ENCODE peak calls at places on chromosomes 12 and 14, in nine cellular contexts. One of them, this sample, is unnamed.

GRCh38 chr12:53798575-53798974 is 46.8 kb upstream of the CISTR start:
- DNase-seq in left lung: no peak
- DNase-seq in pancreas: no peak
- DNase-seq in cardiac muscle cell: no peak
- DNase-seq in heart left ventricle: no peak
- DNase-seq in HCT116: peak; percentile 47
- DNase-seq in Panc1: no peak
- DNase-seq in OCI-LY7: no peak
- DNase-seq in DND-41: no peak
- DNase-seq in this sample: no peak

GRCh38 chr14:53875337-53875897 is 81.2 kb downstream of the BMP4 start:
- DNase-seq in left lung: no peak
- DNase-seq in cardiac muscle cell: no peak
- DNase-seq in pancreas: no peak
- DNase-seq in Panc1: no peak
- DNase-seq in HCT116: no peak
- DNase-seq in DND-41: no peak
- DNase-seq in heart left ventricle: no peak
- DNase-seq in OCI-LY7: no peak
- DNase-seq in this sample: no peak

GRCh38 chr14:59268011-59268410 is 79.5 kb downstream of the DAAM1 start:
- DNase-seq in OCI-LY7: no peak
- DNase-seq in left lung: no peak
- DNase-seq in HCT116: no peak
- DNase-seq in Panc1: no peak
- DNase-seq in heart left ventricle: no peak
- DNase-seq in pancreas: no peak
- DNase-seq in DND-41: no peak
- DNase-seq in cardiac muscle cell: no peak
- DNase-seq in this sample: no peak

GRCh38 chr14:57390806-57391562 is 598 bp downstream of the NAA30 start:
- DNase-seq in left lung: peak; percentile 89
- DNase-seq in pancreas: peak; percentile 49
- DNase-seq in OCI-LY7: peak; percentile 52
- DNase-seq in DND-41: peak; percentile 45
- DNase-seq in Panc1: no peak
- DNase-seq in heart left ventricle: peak; percentile 71
- DNase-seq in HCT116: no peak
- DNase-seq in cardiac muscle cell: peak; percentile 58
- DNase-seq in this sample: no peak

GRCh38 chr14:95507174-95507573 is 9.3 kb downstream of the SYNE3 start:
- DNase-seq in cardiac muscle cell: no peak
- DNase-seq in pancreas: peak; percentile 64
- DNase-seq in heart left ventricle: peak; percentile 69
- DNase-seq in DND-41: no peak
- DNase-seq in OCI-LY7: no peak
- DNase-seq in Panc1: no peak
- DNase-seq in left lung: peak; percentile 80
- DNase-seq in HCT116: no peak
- DNase-seq in this sample: peak; percentile 81

GRCh38 chr12:55720894-55721444 is 776 bp downstream of the RDH5 start:
- DNase-seq in DND-41: no peak
- DNase-seq in Panc1: peak; percentile 78
- DNase-seq in cardiac muscle cell: no peak
- DNase-seq in left lung: peak; percentile 89
- DNase-seq in HCT116: peak; percentile 66
- DNase-seq in pancreas: peak; percentile 84
- DNase-seq in heart left ventricle: peak; percentile 78
- DNase-seq in OCI-LY7: no peak
- DNase-seq in this sample: peak; percentile 69

GRCh38 chr12:64404470-64405446 is 566 bp downstream of the XPOT start:
- DNase-seq in heart left ventricle: no peak
- DNase-seq in left lung: peak; percentile 89
- DNase-seq in HCT116: no peak
- DNase-seq in DND-41: peak; percentile 88
- DNase-seq in OCI-LY7: peak; percentile 82
- DNase-seq in pancreas: peak; percentile 88
- DNase-seq in Panc1: no peak
- DNase-seq in cardiac muscle cell: peak; percentile 57
- DNase-seq in this sample: peak; percentile 65

GRCh38 chr12:124170756-124171155 is 124.1 kb upstream of the RFLNA start:
- DNase-seq in OCI-LY7: no peak
- DNase-seq in pancreas: no peak
- DNase-seq in cardiac muscle cell: no peak
- DNase-seq in Panc1: no peak
- DNase-seq in left lung: no peak
- DNase-seq in HCT116: no peak
- DNase-seq in DND-41: no peak
- DNase-seq in heart left ventricle: no peak
- DNase-seq in this sample: no peak

GRCh38 chr12:118357327-118358007 is 15.2 kb downstream of the TAOK3 start:
- DNase-seq in Panc1: no peak
- DNase-seq in cardiac muscle cell: no peak
- DNase-seq in pancreas: peak; percentile 26
- DNase-seq in left lung: no peak
- DNase-seq in HCT116: peak; percentile 63
- DNase-seq in DND-41: peak; percentile 74
- DNase-seq in OCI-LY7: peak; percentile 80
- DNase-seq in heart left ventricle: no peak
- DNase-seq in this sample: no peak

GRCh38 chr12:227286-227915 is 13.4 kb upstream of the SLC6A12 start:
- DNase-seq in pancreas: no peak
- DNase-seq in OCI-LY7: no peak
- DNase-seq in cardiac muscle cell: no peak
- DNase-seq in Panc1: no peak
- DNase-seq in left lung: no peak
- DNase-seq in DND-41: no peak
- DNase-seq in HCT116: no peak
- DNase-seq in heart left ventricle: no peak
- DNase-seq in this sample: no peak

GRCh38 chr14:65354131-65354530 is 58.4 kb upstream of the FUT8 start:
- DNase-seq in HCT116: no peak
- DNase-seq in cardiac muscle cell: no peak
- DNase-seq in pancreas: no peak
- DNase-seq in left lung: no peak
- DNase-seq in Panc1: no peak
- DNase-seq in heart left ventricle: no peak
- DNase-seq in OCI-LY7: no peak
- DNase-seq in DND-41: no peak
- DNase-seq in this sample: no peak

GRCh38 chr12:1635656-1636055 is 6.6 kb downstream of the WNT5B start:
- DNase-seq in cardiac muscle cell: no peak
- DNase-seq in heart left ventricle: no peak
- DNase-seq in left lung: no peak
- DNase-seq in OCI-LY7: no peak
- DNase-seq in DND-41: no peak
- DNase-seq in HCT116: no peak
- DNase-seq in Panc1: no peak
- DNase-seq in pancreas: no peak
- DNase-seq in this sample: no peak

GRCh38 chr12:1634590-1635191 is 5.7 kb downstream of the WNT5B start:
- DNase-seq in left lung: peak; percentile 93
- DNase-seq in OCI-LY7: peak; percentile 64
- DNase-seq in Panc1: peak; percentile 15
- DNase-seq in heart left ventricle: peak; percentile 91
- DNase-seq in pancreas: peak; percentile 84
- DNase-seq in cardiac muscle cell: peak; percentile 74
- DNase-seq in HCT116: peak; percentile 63
- DNase-seq in DND-41: peak; percentile 71
- DNase-seq in this sample: peak; percentile 47

GRCh38 chr12:1634149-1634548 is 5.1 kb downstream of the WNT5B start:
- DNase-seq in cardiac muscle cell: no peak
- DNase-seq in HCT116: no peak
- DNase-seq in OCI-LY7: no peak
- DNase-seq in Panc1: no peak
- DNase-seq in pancreas: no peak
- DNase-seq in DND-41: no peak
- DNase-seq in heart left ventricle: no peak
- DNase-seq in left lung: no peak
- DNase-seq in this sample: no peak

GRCh38 chr12:1632702-1633101 is 3.7 kb downstream of the WNT5B start:
- DNase-seq in DND-41: no peak
- DNase-seq in pancreas: no peak
- DNase-seq in HCT116: no peak
- DNase-seq in left lung: no peak
- DNase-seq in Panc1: no peak
- DNase-seq in OCI-LY7: no peak
- DNase-seq in cardiac muscle cell: no peak
- DNase-seq in heart left ventricle: peak; percentile 58
- DNase-seq in this sample: no peak

GRCh38 chr12:1633459-1633858 is 4.4 kb downstream of the WNT5B start:
- DNase-seq in cardiac muscle cell: no peak
- DNase-seq in DND-41: no peak
- DNase-seq in left lung: no peak
- DNase-seq in HCT116: no peak
- DNase-seq in OCI-LY7: no peak
- DNase-seq in Panc1: no peak
- DNase-seq in heart left ventricle: no peak
- DNase-seq in pancreas: no peak
- DNase-seq in this sample: no peak
- H3K27ac ChIP-seq in cardiac muscle cell: no peak overlapping the region
- H3K27ac ChIP-seq in DND-41: no peak overlapping the region
- H3K27ac ChIP-seq in left lung: no peak overlapping the region
- H3K27ac ChIP-seq in HCT116: no peak overlapping the region
- H3K27ac ChIP-seq in OCI-LY7: no peak overlapping the region
- H3K27ac ChIP-seq in Panc1: no peak overlapping the region
- H3K27ac ChIP-seq in heart left ventricle: no peak overlapping the region
- H3K27ac ChIP-seq in pancreas: no peak overlapping the region
- H3K27ac ChIP-seq in this sample: no peak overlapping the region

DNA sequence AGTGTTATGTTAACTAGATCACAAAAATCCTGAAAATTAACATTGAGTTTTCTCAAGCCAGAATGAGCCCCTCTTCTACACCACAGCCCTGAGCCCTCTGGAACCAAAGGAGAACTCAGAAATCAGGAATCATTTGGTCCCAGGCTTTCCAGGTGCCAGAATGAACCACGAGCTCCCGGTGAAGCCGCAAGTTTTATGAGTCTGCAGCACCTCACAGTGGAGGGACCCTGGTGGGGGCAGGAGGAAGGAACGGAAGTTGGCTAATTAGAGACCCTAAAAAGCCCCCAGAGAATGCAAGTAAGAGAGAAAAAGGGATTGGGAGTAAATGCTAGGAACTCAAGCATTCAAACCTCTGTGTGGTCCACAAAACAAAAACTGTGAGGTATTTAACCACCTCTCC is 52.9 kb upstream of the BCL2L14 start:
- DNase-seq in heart left ventricle: no peak
- DNase-seq in OCI-LY7: no peak
- DNase-seq in HCT116: no peak
- DNase-seq in pancreas: no peak
- DNase-seq in DND-41: no peak
- DNase-seq in cardiac muscle cell: peak; percentile 42
- DNase-seq in left lung: no peak
- DNase-seq in Panc1: no peak
- DNase-seq in this sample: no peak
- TF ChIP-seq CTCF in heart left ventricle: peak; percentile 43
- TF ChIP-seq CTCF in OCI-LY7: peak; percentile 59
- TF ChIP-seq CTCF in HCT116: peak; percentile 27
- TF ChIP-seq CTCF in pancreas: no peak
- TF ChIP-seq CTCF in DND-41: peak; percentile 63
- TF ChIP-seq CTCF in cardiac muscle cell: peak; percentile 39
- TF ChIP-seq CTCF in left lung: no peak
- TF ChIP-seq CTCF in Panc1: peak; percentile 18
- TF ChIP-seq CTCF in this sample: peak; percentile 25

DNA sequence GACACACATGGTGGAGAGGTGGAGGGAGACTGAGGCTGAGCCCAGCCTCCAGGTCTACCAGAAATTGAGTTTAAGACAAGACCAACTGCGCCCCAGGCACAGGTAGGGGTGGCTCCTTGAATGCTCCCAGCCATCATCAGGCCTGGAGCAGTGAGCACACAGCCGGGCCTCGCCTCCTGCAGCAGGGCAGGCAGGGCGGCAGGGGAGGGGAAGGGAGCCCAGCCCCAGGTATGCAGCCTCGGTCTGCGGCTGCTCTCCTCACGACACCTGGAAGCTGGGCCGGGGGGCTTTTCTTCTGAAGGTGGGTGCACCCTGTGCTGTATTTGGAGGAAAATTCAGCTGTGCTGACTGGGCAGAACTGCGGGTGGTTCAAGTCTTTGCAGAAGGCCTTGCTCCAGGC is 29.5 kb upstream of the TDRD9 start:
- DNase-seq in DND-41: no peak
- DNase-seq in OCI-LY7: no peak
- DNase-seq in cardiac muscle cell: no peak
- DNase-seq in HCT116: no peak
- DNase-seq in heart left ventricle: no peak
- DNase-seq in left lung: peak; percentile 76
- DNase-seq in Panc1: no peak
- DNase-seq in pancreas: no peak
- DNase-seq in this sample: no peak
- H3K4me1 ChIP-seq in DND-41: no peaks in the 10 kb centered on the region
- H3K4me1 ChIP-seq in OCI-LY7: peaks cover 11% of the 10 kb centered on the region
- H3K4me1 ChIP-seq in cardiac muscle cell: no peaks in the 10 kb centered on the region
- H3K4me1 ChIP-seq in HCT116: peaks cover 8% of the 10 kb centered on the region
- H3K4me1 ChIP-seq in heart left ventricle: no peaks in the 10 kb centered on the region
- H3K4me1 ChIP-seq in left lung: peaks cover 2% of the 10 kb centered on the region
- H3K4me1 ChIP-seq in Panc1: no peaks in the 10 kb centered on the region
- H3K4me1 ChIP-seq in pancreas: peaks cover 24% of the 10 kb centered on the region
- H3K4me1 ChIP-seq in this sample: no peaks in the 10 kb centered on the region

DNA sequence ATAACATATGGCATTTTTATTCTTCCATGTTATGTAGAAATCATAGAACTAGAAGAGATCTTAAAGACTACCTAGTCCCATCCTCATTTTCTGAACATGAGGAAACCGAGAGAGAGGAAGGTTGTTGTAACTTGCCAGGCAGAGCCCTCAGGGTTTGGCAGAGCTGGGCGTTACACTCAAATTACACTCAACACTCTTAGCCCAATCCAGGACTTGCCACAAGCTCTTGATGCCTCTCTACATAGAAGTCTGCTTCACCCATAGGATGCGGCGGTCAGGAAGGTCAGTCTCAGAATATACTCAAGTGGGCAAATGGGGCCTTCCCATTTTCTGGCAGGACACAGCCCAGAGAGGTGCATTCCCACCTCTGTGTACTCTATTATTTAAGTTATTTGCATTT is 208.1 kb downstream of the ZFP36L1 start:
- DNase-seq in pancreas: no peak
- DNase-seq in heart left ventricle: no peak
- DNase-seq in HCT116: no peak
- DNase-seq in DND-41: no peak
- DNase-seq in Panc1: no peak
- DNase-seq in left lung: no peak
- DNase-seq in OCI-LY7: no peak
- DNase-seq in cardiac muscle cell: no peak
- DNase-seq in this sample: no peak
- H3K27ac ChIP-seq in pancreas: no peak overlapping the region
- H3K27ac ChIP-seq in heart left ventricle: no peak overlapping the region
- H3K27ac ChIP-seq in HCT116: no peak overlapping the region
- H3K27ac ChIP-seq in DND-41: no peak overlapping the region
- H3K27ac ChIP-seq in Panc1: no peak overlapping the region
- H3K27ac ChIP-seq in left lung: no peak overlapping the region
- H3K27ac ChIP-seq in OCI-LY7: no peak overlapping the region
- H3K27ac ChIP-seq in cardiac muscle cell: no peak overlapping the region
- H3K27ac ChIP-seq in this sample: peak overlapping the region; percentile 87

GRCh38 chr12:132687211-132688164 is at the start of the genes POLE and PXMP2:
- DNase-seq in pancreas: peak; percentile 97
- DNase-seq in cardiac muscle cell: peak; percentile 98
- DNase-seq in OCI-LY7: peak; percentile 98
- DNase-seq in Panc1: peak; percentile 42
- DNase-seq in DND-41: peak; percentile 97
- DNase-seq in HCT116: peak; percentile 87
- DNase-seq in heart left ventricle: peak; percentile 98
- DNase-seq in left lung: peak; percentile 98
- DNase-seq in this sample: peak; percentile 88
- TF ChIP-seq CTCF in pancreas: no peak
- TF ChIP-seq CTCF in cardiac muscle cell: no peak
- TF ChIP-seq CTCF in OCI-LY7: no peak
- TF ChIP-seq CTCF in Panc1: no peak
- TF ChIP-seq CTCF in DND-41: peak; percentile 9
- TF ChIP-seq CTCF in HCT116: no peak
- TF ChIP-seq CTCF in heart left ventricle: no peak
- TF ChIP-seq CTCF in left lung: no peak
- TF ChIP-seq CTCF in this sample: no peak

This sample was measured in breast epithelium.